ENCODE peak calls at places on chromosomes 12 and 14, in four cellular contexts. G, I, T and M are unnamed samples.

GRCh38 chr14:96698846-96699543 is 98.2 kb upstream of the VRK1 start:
- DNase-seq in G (no peak), I (peak), T (peak), M (no peak)

GRCh38 chr12:29343022-29343799 is 37.8 kb downstream of the ERGIC2 start:
- DNase-seq in G (no peak), I (no peak), T (no peak), M (no peak)

GRCh38 chr14:39050389-39050788 is 52.6 kb downstream of the SEC23A start:
- DNase-seq in G (no peak), I (no peak), T (no peak), M (no peak)

GRCh38 chr12:57738661-57739237 is at the start of gene AGAP2:
- DNase-seq in G (no peak), I (peak), T (no peak), M (peak)

GRCh38 chr12:22626429-22626828 is 1.5 kb downstream of the ETNK1 start:
- DNase-seq in G (no peak), I (peak), T (peak), M (no peak)

GRCh38 chr12:117881517-117881916 is 87.3 kb downstream of the KSR2 start:
- DNase-seq in G (no peak), I (no peak), T (no peak), M (no peak)

GRCh38 chr12:132074216-132074615 is 69.9 kb downstream of the DDX51 start:
- DNase-seq in G (no peak), I (no peak), T (no peak), M (no peak)

GRCh38 chr14:56855891-56856461 is 45.7 kb upstream of the OTX2 start:
- DNase-seq in G (peak), I (no peak), T (no peak), M (peak)

GRCh38 chr12:121983546-121984205 is 38.0 kb upstream of the BCL7A start:
- DNase-seq in G (no peak), I (no peak), T (no peak), M (no peak)

GRCh38 chr12:91511795-91512420 is 329.3 kb upstream of the DCN start:
- DNase-seq in G (no peak), I (no peak), T (no peak), M (no peak)

GRCh38 chr12:38776657-38777056 is 128.7 kb downstream of the CPNE8 start:
- DNase-seq in G (no peak), I (no peak), T (no peak), M (no peak)

GRCh38 chr12:6061661-6062060 is 62.8 kb downstream of the VWF start:
- DNase-seq in G (no peak), I (no peak), T (no peak), M (no peak)

GRCh38 chr12:57541717-57542116 is 5.3 kb downstream of the DCTN2 start:
- DNase-seq in G (no peak), I (no peak), T (no peak), M (no peak)

GRCh38 chr12:93279849-93280412 is 97.8 kb upstream of the NUDT4 start:
- DNase-seq in G (no peak), I (no peak), T (no peak), M (no peak)

GRCh38 chr12:100857418-100857817 is 62.8 kb downstream of the ANO4 start:
- DNase-seq in G (no peak), I (no peak), T (no peak), M (no peak)

GRCh38 chr14:38548091-38548490 is 292.2 kb upstream of the CLEC14A start:
- DNase-seq in G (no peak), I (no peak), T (no peak), M (no peak)

GRCh38 chr12:132079190-132079589 is 64.9 kb downstream of the DDX51 start:
- DNase-seq in G (no peak), I (no peak), T (no peak), M (no peak)

GRCh38 chr14:87698496-87698895 is 294.5 kb downstream of the GALC start:
- DNase-seq in G (no peak), I (no peak), T (no peak), M (no peak)

GRCh38 chr12:52022841-52023181 is 16.1 kb downstream of the TAMALIN start:
- DNase-seq in G (peak), I (peak), T (no peak), M (peak)

GRCh38 chr12:69987453-69988102 is 162.6 kb downstream of the MYRFL start:
- DNase-seq in G (peak), I (no peak), T (no peak), M (no peak)

GRCh38 chr14:56358265-56358664 is 221.3 kb upstream of the TMEM260 start:
- DNase-seq in G (no peak), I (no peak), T (no peak), M (no peak)

GRCh38 chr14:21241218-21241819 is 27.9 kb downstream of the HNRNPC start:
- DNase-seq in G (no peak), I (no peak), T (no peak), M (no peak)

GRCh38 chr12:96237465-96238077 is 43.4 kb downstream of the ELK3 start:
- DNase-seq in G (no peak), I (no peak), T (no peak), M (no peak)

GRCh38 chr12:49189731-49190314 is 943 bp upstream of the TUBA1A start:
- DNase-seq in G (no peak), I (no peak), T (no peak), M (no peak)

GRCh38 chr12:70626180-70626579 is 11.0 kb downstream of the PTPRB start:
- DNase-seq in G (no peak), I (no peak), T (no peak), M (no peak)

GRCh38 chr12:46560078-46560477 is 187.5 kb upstream of the SLC38A2 start:
- DNase-seq in G (peak), I (no peak), T (no peak), M (no peak)

GRCh38 chr12:123126294-123127144 is 24.4 kb downstream of the PITPNM2 start:
- DNase-seq in G (peak), I (peak), T (no peak), M (no peak)

GRCh38 chr14:77301103-77301502 is 19.6 kb downstream of the POMT2 start:
- DNase-seq in G (peak), I (peak), T (no peak), M (peak)

GRCh38 chr14:23776296-23776695 is 140.1 kb downstream of the DHRS2 start:
- DNase-seq in G (no peak), I (no peak), T (no peak), M (no peak)

GRCh38 chr12:113259499-113259953 is 38.3 kb downstream of the TPCN1 start:
- DNase-seq in G (peak), I (no peak), T (no peak), M (no peak)

GRCh38 chr14:93959239-93960107 is 16.9 kb downstream of the ASB2 start:
- DNase-seq in G (peak), I (peak), T (peak), M (no peak)

GRCh38 chr14:70152081-70152480 is 36.7 kb downstream of the SLC8A3 start:
- DNase-seq in G (no peak), I (no peak), T (no peak), M (no peak)

GRCh38 chr14:105123981-105124836 is 44.4 kb downstream of the JAG2 start:
- DNase-seq in G (no peak), I (no peak), T (no peak), M (no peak)

GRCh38 chr14:50778757-50779483 is 52.0 kb downstream of the NIN start:
- DNase-seq in G (no peak), I (no peak), T (no peak), M (no peak)

GRCh38 chr12:31002361-31002725 is 71.3 kb upstream of the DDX11 start:
- DNase-seq in G (no peak), I (no peak), T (no peak), M (no peak)

GRCh38 chr12:79454338-79454777 is 236.4 kb downstream of the PAWR start:
- DNase-seq in G (peak), I (no peak), T (no peak), M (no peak)

GRCh38 chr14:104895786-104896642 is 28.7 kb upstream of the PLD4 start:
- DNase-seq in G (no peak), I (no peak), T (no peak), M (no peak)

GRCh38 chr14:59360923-59361794 is 104.0 kb downstream of the GPR135 start:
- DNase-seq in G (peak), I (peak), T (no peak), M (no peak)

GRCh38 chr14:102694530-102695171 is 82.6 kb upstream of the TRAF3 start:
- DNase-seq in G (peak), I (peak), T (peak), M (peak)

DNA sequence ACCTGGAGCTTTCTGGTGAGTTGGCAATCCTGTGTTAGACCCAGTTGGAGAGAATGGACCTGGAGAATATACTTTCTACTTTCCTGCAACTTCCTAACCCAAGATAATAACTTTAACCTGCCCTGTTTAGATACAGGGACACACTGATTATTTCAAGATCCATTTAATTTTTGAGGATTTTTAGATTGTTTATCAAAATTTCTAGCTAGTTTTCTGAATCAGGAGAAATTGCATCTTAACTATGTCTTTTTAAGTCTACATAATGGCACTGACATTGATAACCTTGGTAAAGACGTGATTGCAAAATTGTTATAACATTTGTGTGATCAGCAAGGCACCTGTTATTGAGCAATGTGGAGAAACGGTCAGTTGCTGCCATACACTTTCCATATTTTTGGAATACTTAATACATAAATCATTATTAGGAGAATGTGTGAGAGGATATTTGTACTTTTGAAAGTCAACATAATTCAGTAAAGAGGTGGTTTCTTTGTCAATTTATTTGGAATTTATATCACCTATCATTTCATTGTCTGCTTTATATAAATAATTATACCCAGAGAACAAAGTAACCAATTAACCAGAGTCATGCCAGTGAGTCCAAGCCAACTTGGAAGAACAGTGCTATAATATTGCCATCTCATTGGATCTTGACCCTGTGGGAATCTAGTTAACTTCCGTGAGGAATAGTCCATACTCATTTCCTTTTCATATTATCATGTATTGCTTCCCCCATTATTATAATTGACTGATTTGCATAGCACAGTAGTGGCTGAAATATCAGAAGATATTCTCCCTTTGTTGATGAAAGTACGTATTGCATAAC is 28.4 kb downstream of the NFYB start:
- DNase-seq in G (no peak), I (no peak), T (no peak), M (no peak)
- TF ChIP-seq NR2C2 in G (no peak), I (no peak), T (no peak), M (no peak)

DNA sequence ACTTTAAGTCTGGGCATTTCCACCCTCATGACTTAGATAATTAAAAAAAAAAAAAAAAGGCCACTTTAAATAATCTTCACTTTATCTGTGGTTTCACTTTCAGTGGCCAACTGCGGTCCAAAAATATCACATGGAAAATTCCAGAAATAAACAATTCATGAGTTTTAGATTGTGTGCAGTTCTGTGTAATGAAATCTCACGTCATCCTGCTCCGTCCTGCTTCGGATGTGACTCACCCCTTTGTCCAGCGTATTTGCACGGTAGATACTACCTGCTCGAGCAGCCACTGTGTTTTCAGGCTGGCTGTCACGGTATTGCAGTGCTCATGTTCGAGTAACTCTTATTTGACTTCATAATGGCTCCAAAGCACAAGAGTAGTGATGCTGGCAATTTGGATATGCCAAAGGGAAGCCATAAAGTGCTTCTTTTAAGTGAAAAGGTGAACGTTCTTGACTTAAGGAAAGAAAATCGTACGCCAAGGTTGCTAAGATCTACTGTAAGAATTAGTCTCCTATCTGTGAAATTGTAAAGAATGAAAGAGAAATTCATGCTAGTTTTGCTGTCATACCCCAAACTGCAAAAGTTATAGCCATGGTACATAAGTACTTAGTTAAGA is 2.4 kb downstream of the E2F7 start:
- DNase-seq in G (no peak), I (peak), T (peak), M (no peak)
- TF ChIP-seq ATF2 in G (no peak), I (no peak), T (peak), M (no peak)

GRCh38 chr12:13450231-13451080 is 253.9 kb downstream of the EMP1 start:
- DNase-seq in G (no peak), I (no peak), T (no peak), M (no peak)

GRCh38 chr12:13455765-13456164 is 259.2 kb downstream of the EMP1 start:
- DNase-seq in G (no peak), I (no peak), T (no peak), M (no peak)

GRCh38 chr12:13454991-13455696 is 258.6 kb downstream of the EMP1 start:
- DNase-seq in G (no peak), I (no peak), T (no peak), M (no peak)

GRCh38 chr12:13452955-13453570 is 256.5 kb downstream of the EMP1 start:
- DNase-seq in G (no peak), I (no peak), T (no peak), M (no peak)
- TF ChIP-seq NR2C2 in G (no peak), I (no peak), T (no peak), M (no peak)

GRCh38 chr12:4355843-4356327 is 23.6 kb downstream of the FGF23 start:
- DNase-seq in G (peak), I (peak), T (no peak), M (peak)
- TF ChIP-seq ATF2 in G (no peak), I (no peak), T (no peak), M (no peak)